ENCODE peak calls at places on chromosomes 2 and 18, in eight cellular contexts. H is H1, U is uterus, W is testis, Q is IMR-90, E is transverse colon, D is A549, J is lower leg skin. V is an unnamed sample.

GRCh38 chr2:147037048-147037447 is 807.8 kb upstream of the ACVR2A start:
- DNase-seq in H (no peak), U (no peak), W (no peak), Q (no peak), E (no peak), D (no peak), J (no peak), V (no peak)

GRCh38 chr2:43841949-43842865 is 3.4 kb downstream of the ABCG8 start:
- DNase-seq in H (no peak), U (no peak), W (no peak), Q (no peak), E (no peak), D (no peak), J (peak; percentile 6), V (no peak)

GRCh38 chr18:48990497-48991298 is 39.9 kb upstream of the SMAD7 start:
- DNase-seq in H (no peak), U (no peak), W (no peak), Q (peak; percentile 75), E (no peak), D (peak; percentile 53), J (no peak), V (no peak)

GRCh38 chr2:26530696-26531095 is 52.8 kb upstream of the OTOF start:
- DNase-seq in H (no peak), U (peak; percentile 2), W (no peak), Q (peak; percentile 12), E (no peak), D (no peak), J (no peak), V (no peak)

GRCh38 chr2:30208453-30208852 is 22.9 kb upstream of the LBH start:
- DNase-seq in H (peak; percentile 77), U (peak; percentile 71), W (peak; percentile 76), Q (peak; percentile 82), E (peak; percentile 64), D (peak; percentile 84), J (no peak), V (no peak)

GRCh38 chr18:60053747-60054304 is 154.0 kb downstream of the PMAIP1 start:
- DNase-seq in H (no peak), U (no peak), W (no peak), Q (peak; percentile 98), E (no peak), D (peak; percentile 94), J (no peak), V (no peak)

GRCh38 chr2:10240161-10240681 is 62.5 kb upstream of the HPCAL1 start:
- DNase-seq in H (no peak), U (peak; percentile 9), W (no peak), Q (no peak), E (no peak), D (no peak), J (no peak), V (no peak)

GRCh38 chr2:31606511-31606910 is 25.8 kb upstream of the SRD5A2 start:
- DNase-seq in H (no peak), U (no peak), W (no peak), Q (no peak), E (no peak), D (no peak), J (no peak), V (no peak)

GRCh38 chr2:85547089-85547858 is 8.3 kb downstream of the MAT2A start:
- DNase-seq in H (no peak), U (no peak), W (no peak), Q (no peak), E (no peak), D (no peak), J (no peak), V (no peak)

GRCh38 chr2:135494917-135495316 is 36.1 kb downstream of the ZRANB3 start:
- DNase-seq in H (no peak), U (no peak), W (no peak), Q (no peak), E (no peak), D (no peak), J (no peak), V (no peak)

GRCh38 chr2:136178941-136179601 is 61.1 kb upstream of the CXCR4 start:
- DNase-seq in H (no peak), U (no peak), W (no peak), Q (no peak), E (no peak), D (no peak), J (no peak), V (no peak)

GRCh38 chr2:15986068-15986560 is 45.8 kb downstream of the MYCN start:
- DNase-seq in H (no peak), U (no peak), W (no peak), Q (no peak), E (no peak), D (no peak), J (no peak), V (no peak)

GRCh38 chr18:79855147-79855910 is 57.6 kb downstream of the KCNG2 start:
- DNase-seq in H (no peak), U (no peak), W (peak; percentile 6), Q (no peak), E (no peak), D (no peak), J (no peak), V (no peak)

GRCh38 chr18:73288813-73289212 is 421.0 kb upstream of the NETO1 start:
- DNase-seq in H (no peak), U (no peak), W (no peak), Q (no peak), E (no peak), D (peak; percentile 28), J (no peak), V (no peak)

GRCh38 chr2:19881221-19881620 is 20.6 kb downstream of the TTC32 start:
- DNase-seq in H (no peak), U (no peak), W (peak; percentile 2), Q (no peak), E (no peak), D (no peak), J (peak; percentile 3), V (no peak)

GRCh38 chr2:59167514-59167913 is 926.4 kb upstream of the FANCL start:
- DNase-seq in H (no peak), U (no peak), W (no peak), Q (no peak), E (no peak), D (no peak), J (no peak), V (no peak)

GRCh38 chr2:238924032-238924431 is 76.1 kb downstream of the TWIST2 start:
- DNase-seq in H (no peak), U (no peak), W (no peak), Q (no peak), E (no peak), D (no peak), J (no peak), V (no peak)

GRCh38 chr2:61707984-61708852 is 145.6 kb downstream of the FAM161A start:
- DNase-seq in H (no peak), U (no peak), W (no peak), Q (peak; percentile 83), E (no peak), D (peak; percentile 79), J (no peak), V (no peak)

GRCh38 chr2:219335373-219335786 is 2.8 kb upstream of the RESP18 start:
- DNase-seq in H (no peak), U (no peak), W (no peak), Q (peak; percentile 6), E (no peak), D (peak; percentile 48), J (no peak), V (no peak)

GRCh38 chr2:118492335-118492734 is 355.1 kb downstream of the EN1 start:
- DNase-seq in H (no peak), U (no peak), W (no peak), Q (peak; percentile 37), E (no peak), D (peak; percentile 38), J (no peak), V (no peak)

GRCh38 chr2:202938960-202939359 is 26.9 kb downstream of the CARF start:
- DNase-seq in H (no peak), U (no peak), W (no peak), Q (no peak), E (no peak), D (no peak), J (no peak), V (no peak)

GRCh38 chr2:88250402-88250801 is 80.3 kb downstream of the THNSL2 start:
- DNase-seq in H (no peak), U (no peak), W (no peak), Q (no peak), E (no peak), D (no peak), J (no peak), V (no peak)

GRCh38 chr18:31269508-31270074 is 48.4 kb upstream of the DSG1 start:
- DNase-seq in H (no peak), U (no peak), W (no peak), Q (no peak), E (no peak), D (no peak), J (no peak), V (no peak)

GRCh38 chr2:46643951-46644350 is 164.6 kb downstream of the TMEM247 start:
- DNase-seq in H (no peak), U (no peak), W (no peak), Q (peak; percentile 64), E (no peak), D (no peak), J (no peak), V (no peak)

GRCh38 chr2:48723125-48723524 is 32.4 kb downstream of the LHCGR start:
- DNase-seq in H (no peak), U (no peak), W (no peak), Q (peak; percentile 94), E (no peak), D (no peak), J (no peak), V (no peak)

GRCh38 chr2:233082934-233083755 is 23.0 kb downstream of the INPP5D start:
- DNase-seq in H (no peak), U (no peak), W (peak; percentile 6), Q (no peak), E (no peak), D (no peak), J (no peak), V (no peak)
- H3K4me3 ChIP-seq in H (no peak overlapping the region), U (no peak overlapping the region), W (no peak overlapping the region), Q (no peak overlapping the region), E (no peak overlapping the region), D (no peak overlapping the region), J (no peak overlapping the region), V (no peak overlapping the region)

GRCh38 chr2:177302552-177302951 is 38.0 kb upstream of the NFE2L2 start:
- DNase-seq in H (no peak), U (no peak), W (no peak), Q (no peak), E (no peak), D (no peak), J (no peak), V (no peak)
- TF ChIP-seq POLR2A in H (no peak), U (no peak), W (no peak), Q (no peak), E (no peak), D (no peak), J (no peak), V (no peak)

GRCh38 chr2:95277246-95277906 is 3.1 kb downstream of the PROM2 start:
- DNase-seq in H (no peak), U (no peak), W (no peak), Q (no peak), E (peak; percentile 79), D (no peak), J (peak; percentile 65), V (no peak)
- TF ChIP-seq CTCF in H (no peak), U (no peak), W (no peak), Q (no peak), E (peak; percentile 64), D (no peak), J (no peak), V (no peak)

DNA sequence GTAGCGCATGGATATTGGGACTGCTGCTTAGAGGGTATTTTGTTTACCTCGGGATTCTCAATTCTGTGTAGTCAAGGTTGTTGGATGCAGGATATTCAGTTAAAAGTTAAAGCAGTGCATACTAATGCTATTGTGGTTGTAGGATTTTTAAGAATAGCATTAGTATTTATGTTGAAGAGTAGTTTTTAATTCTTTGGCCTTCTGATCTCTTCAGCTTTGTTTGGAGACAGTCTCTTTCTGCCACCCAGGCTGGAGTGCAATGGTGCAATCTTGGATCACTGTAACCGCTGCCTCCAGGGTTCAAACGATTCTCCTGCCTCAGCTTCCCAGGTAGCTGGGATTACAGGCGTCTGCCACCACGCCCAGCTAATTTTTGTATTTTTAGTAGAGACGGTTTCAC is 1.5 kb downstream of the RHBDD1 start:
- DNase-seq in H (no peak), U (no peak), W (no peak), Q (no peak), E (no peak), D (no peak), J (no peak), V (no peak)
- H3K4me3 ChIP-seq in H (no peak overlapping the region), U (no peak overlapping the region), W (peak overlapping the region; percentile 82), Q (no peak overlapping the region), E (no peak overlapping the region), D (peak overlapping the region; percentile 72), J (no peak overlapping the region), V (peak overlapping the region; percentile 90)